ENCODE peak calls at places on chromosome 12, in six cellular contexts. Q, H, S, B, Z and I are unnamed samples.
A peak's percentile ranks its signal among the peaks of the same experiment; 100 is the strongest.

GRCh38 chr12:131787143-131787660 is 41.0 kb upstream of the MMP17 start:
- DNase-seq in S (no peak), Z (no peak), H (no peak), B (no peak), Q (no peak), I (no peak)

GRCh38 chr12:69553626-69554248 is 31.5 kb upstream of the CCT2 start:
- DNase-seq in S (no peak), Z (no peak), B (no peak), Q (no peak), H (no peak), I (peak; percentile 13)

GRCh38 chr12:133256321-133256720 is 20.6 kb upstream of the ANHX start:
- DNase-seq in B (no peak), H (no peak), S (no peak), Z (no peak), Q (no peak), I (no peak)

GRCh38 chr12:71799105-71799504 is 40.5 kb upstream of the TBC1D15 start:
- DNase-seq in Q (no peak), Z (no peak), H (no peak), B (no peak), S (no peak), I (no peak)

GRCh38 chr12:46475972-46476645 is 103.5 kb upstream of the SLC38A2 start:
- DNase-seq in S (no peak), H (no peak), B (no peak), Z (no peak), Q (no peak), I (no peak)

GRCh38 chr12:108371801-108372344 is 32.8 kb upstream of the CMKLR1 start:
- DNase-seq in B (no peak), S (no peak), Z (no peak), H (no peak), Q (no peak), I (no peak)

GRCh38 chr12:40697566-40698257 is 5.5 kb downstream of the CNTN1 start:
- DNase-seq in Z (no peak), S (no peak), Q (no peak), B (no peak), H (no peak), I (no peak)

GRCh38 chr12:65918057-65918456 is 93.8 kb downstream of the HMGA2 start:
- DNase-seq in Q (no peak), S (no peak), H (no peak), Z (no peak), B (no peak), I (peak; percentile 16)

GRCh38 chr12:15763336-15763735 is 25.9 kb downstream of the EPS8 start:
- DNase-seq in Z (no peak), H (no peak), Q (no peak), S (no peak), B (no peak), I (no peak)

GRCh38 chr12:49201595-49202295 is 12.9 kb upstream of the TUBA1A start:
- DNase-seq in Z (no peak), Q (no peak), H (peak; percentile 17), B (no peak), S (no peak), I (no peak)

GRCh38 chr12:123085730-123086487 is 65.0 kb downstream of the PITPNM2 start:
- DNase-seq in B (no peak), Z (peak; percentile 83), S (no peak), Q (no peak), H (no peak), I (no peak)

GRCh38 chr12:99983721-99984258 is 946 bp downstream of the ANKS1B start:
- DNase-seq in S (no peak), Z (no peak), H (no peak), B (peak; percentile 6), Q (no peak), I (peak; percentile 18)

GRCh38 chr12:19530631-19531020 is 91.3 kb downstream of the AEBP2 start:
- DNase-seq in Q (no peak), Z (no peak), B (no peak), S (no peak), H (no peak), I (no peak)

GRCh38 chr12:6336079-6336858 is 5.6 kb downstream of the TNFRSF1A start:
- DNase-seq in H (peak; percentile 98), Z (peak; percentile 96), Q (peak; percentile 86), B (peak; percentile 85), S (peak; percentile 93), I (peak; percentile 63)
- TF ChIP-seq CTCF in H (no peak), Z (no peak), Q (no peak), B (no peak), S (no peak), I (no peak)

GRCh38 chr12:47717443-47718193 is 7.7 kb downstream of the ENDOU start:
- DNase-seq in H (peak; percentile 95), Z (no peak), Q (peak; percentile 78), B (peak; percentile 89), S (no peak), I (peak; percentile 74)
- TF ChIP-seq CTCF in H (no peak), Z (peak; percentile 77), Q (peak; percentile 87), B (peak; percentile 62), S (peak; percentile 79), I (peak; percentile 37)

GRCh38 chr12:6526201-6526600 is 8.1 kb upstream of the GAPDH start:
- DNase-seq in B (no peak), S (no peak), H (no peak), Z (no peak), Q (no peak), I (no peak)
- TF ChIP-seq CTCF in B (no peak), S (no peak), H (no peak), Z (no peak), Q (no peak), I (no peak)

DNA sequence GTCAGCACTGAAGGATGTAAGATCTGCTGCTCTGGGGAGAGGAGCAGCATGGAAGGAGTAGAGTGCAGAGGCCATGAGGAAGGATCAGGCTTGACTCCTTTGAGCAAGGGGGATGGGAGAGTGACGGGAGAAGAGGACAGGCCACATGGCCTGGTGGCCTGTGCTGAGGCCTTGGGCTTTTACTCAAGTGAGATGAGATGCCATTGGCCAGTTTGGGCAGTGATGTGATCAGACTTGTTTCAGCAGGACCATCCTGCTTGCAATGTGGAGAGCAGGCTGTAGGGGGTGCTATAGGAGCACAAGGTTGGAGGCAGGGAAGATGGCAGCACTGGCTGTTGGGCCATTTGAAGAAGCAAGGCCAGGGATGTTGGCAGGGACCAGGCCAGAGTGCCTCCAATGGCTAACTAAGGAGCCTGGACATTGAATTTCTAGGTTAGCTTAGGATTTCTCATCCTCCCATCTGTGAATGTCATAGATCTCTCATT is 23.6 kb downstream of the FGF23 start:
- DNase-seq in S (peak; percentile 18), H (no peak), Q (peak; percentile 67), Z (peak; percentile 41), B (peak; percentile 70), I (peak; percentile 41)
- TF ChIP-seq CTCF in S (peak; percentile 59), H (no peak), Q (peak; percentile 51), Z (peak; percentile 73), B (peak; percentile 66), I (peak; percentile 51)

DNA sequence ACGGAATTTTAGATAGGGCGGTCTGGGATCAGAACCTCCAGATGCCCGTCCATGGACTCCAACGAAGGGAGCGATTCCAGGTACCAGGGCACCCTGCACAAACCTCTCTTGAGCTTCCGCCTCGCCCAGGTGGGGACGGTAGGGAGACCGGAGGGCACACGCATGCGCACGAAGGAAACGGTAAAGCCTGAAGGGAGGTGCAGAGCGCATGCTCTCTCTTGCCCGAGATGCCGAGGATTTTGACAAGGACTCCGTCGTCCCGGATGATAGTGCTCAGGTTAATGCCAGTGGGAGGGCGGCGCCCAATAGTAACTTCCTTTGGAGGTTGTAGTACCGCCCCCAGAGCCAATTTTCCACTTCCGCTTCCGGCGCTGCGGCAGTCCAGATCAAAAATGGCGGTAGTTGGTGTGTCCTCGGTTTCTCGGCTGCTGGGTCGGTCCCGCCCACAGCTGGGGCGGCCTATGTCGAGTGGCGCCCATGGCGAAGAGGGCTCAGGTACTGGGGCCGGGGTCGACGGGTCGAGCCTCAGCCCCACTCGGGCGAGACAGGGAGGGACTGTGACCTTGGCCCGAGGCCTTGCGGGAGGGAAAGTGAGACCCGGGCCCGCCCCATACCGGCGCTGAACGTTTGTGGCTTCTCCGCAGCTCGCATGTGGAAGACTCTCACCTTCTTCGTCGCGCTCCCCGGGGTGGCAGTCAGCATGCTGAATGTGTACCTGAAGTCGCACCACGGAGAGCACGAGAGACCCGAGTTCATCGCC is at the start of gene COX6A1:
- DNase-seq in S (peak; percentile 95), Q (peak; percentile 93), Z (peak; percentile 99), H (peak; percentile 99), B (peak; percentile 85), I (peak; percentile 98)
- TF ChIP-seq CTCF in S (peak; percentile 20), Q (no peak), Z (no peak), H (no peak), B (peak; percentile 25), I (peak; percentile 2)

GRCh38 chr12:14239350-14239934 is 126.0 kb upstream of the ATF7IP start:
- DNase-seq in Q (peak; percentile 60), Z (no peak), B (no peak), S (no peak), H (no peak), I (peak; percentile 47)

GRCh38 chr12:14240873-14241220 is 124.6 kb upstream of the ATF7IP start:
- DNase-seq in S (no peak), B (no peak), Z (no peak), Q (no peak), H (no peak), I (no peak)

GRCh38 chr12:14239935-14240872 is 125.3 kb upstream of the ATF7IP start:
- DNase-seq in S (no peak), B (no peak), H (no peak), Z (no peak), Q (peak; percentile 33), I (peak; percentile 50)

GRCh38 chr12:14243941-14244340 is 121.5 kb upstream of the ATF7IP start:
- DNase-seq in B (no peak), S (no peak), Q (no peak), Z (no peak), H (no peak), I (no peak)

GRCh38 chr12:14238224-14238792 is 127.2 kb upstream of the ATF7IP start:
- DNase-seq in H (no peak), Q (no peak), Z (no peak), S (no peak), B (no peak), I (no peak)
- TF ChIP-seq CTCF in H (no peak), Q (peak; percentile 67), Z (peak; percentile 61), S (peak; percentile 49), B (peak; percentile 56), I (peak; percentile 57)

DNA sequence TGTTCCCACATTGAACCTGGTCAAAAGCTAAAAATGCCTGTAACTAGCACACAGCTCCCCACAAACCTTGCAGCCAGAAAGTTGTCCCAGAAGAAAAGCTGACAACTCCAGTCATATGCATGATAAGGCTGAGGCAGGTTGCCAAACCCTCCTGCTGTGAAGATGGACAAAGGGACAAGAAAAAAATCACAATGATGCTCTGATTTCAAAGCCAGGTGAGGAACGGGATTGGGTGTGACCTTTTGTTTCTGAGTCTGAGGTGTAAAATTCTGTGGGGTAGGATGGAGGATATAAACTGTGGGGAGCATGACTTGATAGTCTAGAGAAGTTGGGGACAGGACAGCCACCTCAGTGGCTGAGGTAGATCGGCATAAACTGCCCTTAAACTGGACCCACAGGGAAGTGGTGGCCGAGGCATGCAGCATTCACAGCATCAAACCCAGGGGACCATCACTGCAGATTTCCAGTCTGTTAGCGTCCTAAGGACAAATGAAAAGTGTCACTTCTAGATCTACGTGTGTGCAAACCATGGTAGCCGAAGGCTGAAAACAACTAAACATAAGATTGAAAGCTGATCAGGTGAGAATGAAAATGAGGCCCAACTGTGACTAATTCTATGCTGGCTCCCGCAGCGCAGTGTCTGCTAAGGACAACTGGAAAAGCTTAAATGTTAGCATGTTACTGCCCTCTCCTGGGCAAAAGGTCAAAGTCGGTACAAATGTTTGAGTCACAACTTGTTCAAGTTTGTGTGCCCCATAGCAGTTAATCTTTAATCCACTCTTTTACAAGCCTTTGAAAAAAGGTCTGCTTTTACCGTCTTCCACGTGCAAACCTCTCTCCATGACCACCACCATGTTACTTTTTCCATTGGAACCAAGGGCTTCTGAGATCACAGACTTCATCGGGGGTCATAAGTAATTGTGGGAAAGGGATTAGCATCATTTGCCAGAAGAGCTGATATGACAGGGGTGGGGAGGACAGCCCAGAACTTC is 39.8 kb downstream of the GRIN2B start:
- DNase-seq in Q (peak; percentile 34), Z (peak; percentile 77), H (no peak), S (peak; percentile 18), B (peak; percentile 57), I (peak; percentile 39)
- TF ChIP-seq CTCF in Q (peak; percentile 41), Z (peak; percentile 61), H (no peak), S (peak; percentile 54), B (peak; percentile 47), I (peak; percentile 36)